ENCODE peak calls at places on chromosomes 5 and 9, in nine cellular contexts. N, R, U, T, K, B, X, A and Y are unnamed samples.

GRCh38 chr5:252546-252945 is 18.9 kb upstream of the PDCD6 start:
- DNase-seq in B (no peak), U (no peak), A (no peak), R (peak), K (no peak), N (no peak), T (no peak), X (peak), Y (no peak)

GRCh38 chr9:16735000-16735399 is 135.5 kb downstream of the BNC2 start:
- DNase-seq in U (no peak), A (no peak), X (no peak), B (no peak), R (no peak), N (no peak), T (no peak), K (no peak), Y (no peak)

GRCh38 chr9:129836342-129837007 is 1.2 kb downstream of the USP20 start:
- DNase-seq in B (no peak), N (no peak), T (peak), X (peak), K (no peak), R (no peak), A (no peak), U (no peak), Y (no peak)

GRCh38 chr5:140298183-140298601 is 4.7 kb downstream of the PFDN1 start:
- DNase-seq in X (no peak), K (no peak), A (peak), B (no peak), T (no peak), U (peak), N (no peak), R (peak), Y (no peak)

GRCh38 chr9:78609471-78609870 is 312.5 kb downstream of the PSAT1 start:
- DNase-seq in A (no peak), B (no peak), K (no peak), X (no peak), N (peak), R (no peak), U (no peak), T (no peak), Y (no peak)

GRCh38 chr5:63854076-63854475 is 108.2 kb downstream of the HTR1A start:
- DNase-seq in T (no peak), U (no peak), B (no peak), R (no peak), K (no peak), X (no peak), N (no peak), A (no peak), Y (no peak)

GRCh38 chr5:102958481-102959011 is 161.4 kb downstream of the GIN1 start:
- DNase-seq in B (no peak), N (no peak), T (no peak), U (no peak), A (peak), R (peak), K (no peak), X (no peak), Y (peak)

GRCh38 chr9:81819859-81820546 is 108.2 kb upstream of the SPATA31D4 start:
- DNase-seq in A (no peak), X (no peak), T (no peak), K (no peak), B (no peak), U (no peak), N (no peak), R (no peak), Y (no peak)